ENCODE peak calls at places on chromosomes 3 and 15, in four cellular contexts. A, W, P and D are unnamed samples. For H3K27me3, the result is how much of the 10 kb centered on the place peaks cover.

GRCh38 chr3:39121626-39122025 is 14.1 kb downstream of the TTC21A start:
- DNase-seq in A (peak), W (no peak), P (no peak), D (no peak)

GRCh38 chr3:78919021-78919755 is 848.6 kb downstream of the ROBO1 start:
- DNase-seq in A (no peak), W (no peak), P (no peak), D (no peak)

GRCh38 chr15:74785716-74786032 is 3.8 kb downstream of the CSK start:
- DNase-seq in A (peak), W (no peak), P (no peak), D (no peak)

GRCh38 chr3:151384741-151385174 is at the start of gene P2RY12:
- DNase-seq in A (no peak), W (no peak), P (no peak), D (no peak)

GRCh38 chr3:117355566-117355965 is 646.0 kb downstream of the TUSC7 start:
- DNase-seq in A (no peak), W (no peak), P (peak), D (no peak)

GRCh38 chr3:45110185-45110833 is 35.9 kb downstream of the CDCP1 start:
- DNase-seq in A (peak), W (no peak), P (no peak), D (peak)

GRCh38 chr15:50884583-50884982 is 23.9 kb upstream of the AP4E1 start:
- DNase-seq in A (no peak), W (no peak), P (no peak), D (no peak)

GRCh38 chr3:78907367-78907766 is 860.4 kb downstream of the ROBO1 start:
- DNase-seq in A (no peak), W (no peak), P (no peak), D (no peak)

GRCh38 chr15:68833734-68834334 is 13.1 kb upstream of the ANP32A start:
- DNase-seq in A (no peak), W (no peak), P (no peak), D (no peak)

GRCh38 chr3:113218679-113219040 is 7.3 kb downstream of the BOC start:
- DNase-seq in A (no peak), W (no peak), P (no peak), D (no peak)

GRCh38 chr3:16122155-16122554 is 52.3 kb upstream of the GALNT15 start:
- DNase-seq in A (no peak), W (no peak), P (no peak), D (no peak)

GRCh38 chr15:55802600-55803376 is 59.8 kb upstream of the PRTG start:
- DNase-seq in A (no peak), W (no peak), P (peak), D (no peak)

GRCh38 chr15:57444877-57445513 is 68.7 kb downstream of the CGNL1 start:
- DNase-seq in A (no peak), W (no peak), P (no peak), D (no peak)
- TF ChIP-seq POLR2AphosphoS5 in A (no peak), W (no peak), P (no peak), D (no peak)

DNA sequence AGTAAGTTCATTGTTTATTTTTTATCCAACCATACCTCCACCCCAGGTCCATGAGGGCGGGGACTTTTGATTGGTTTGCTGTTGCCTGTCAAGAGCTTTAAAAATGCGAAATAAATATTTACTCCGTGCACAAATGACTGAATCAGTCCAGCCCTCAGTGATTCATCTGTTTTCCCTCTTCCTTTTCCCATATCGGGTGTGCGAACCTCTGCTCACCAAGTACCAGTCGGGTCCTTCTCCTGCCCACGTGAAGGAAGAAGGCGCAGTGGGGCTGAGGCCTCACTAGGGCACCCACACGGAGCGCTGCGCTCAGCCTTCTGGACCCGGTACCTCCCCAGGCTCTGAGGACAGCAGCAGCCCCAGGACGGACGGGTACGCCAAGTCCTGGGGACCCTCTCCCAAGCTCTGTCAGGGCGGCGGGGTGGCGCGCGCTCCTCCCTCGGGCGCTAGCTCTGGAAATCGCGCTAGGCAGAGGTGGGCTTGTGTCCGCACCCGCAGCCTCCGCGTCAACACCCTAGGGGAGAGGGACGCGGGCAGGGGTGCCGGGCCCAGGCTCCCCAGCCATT is 70.5 kb upstream of the EPHB3 start:
- DNase-seq in A (no peak), W (peak), P (peak), D (no peak)
- H3K27me3 ChIP-seq in A (under half), W (half or more), P (half or more), D (half or more)

DNA sequence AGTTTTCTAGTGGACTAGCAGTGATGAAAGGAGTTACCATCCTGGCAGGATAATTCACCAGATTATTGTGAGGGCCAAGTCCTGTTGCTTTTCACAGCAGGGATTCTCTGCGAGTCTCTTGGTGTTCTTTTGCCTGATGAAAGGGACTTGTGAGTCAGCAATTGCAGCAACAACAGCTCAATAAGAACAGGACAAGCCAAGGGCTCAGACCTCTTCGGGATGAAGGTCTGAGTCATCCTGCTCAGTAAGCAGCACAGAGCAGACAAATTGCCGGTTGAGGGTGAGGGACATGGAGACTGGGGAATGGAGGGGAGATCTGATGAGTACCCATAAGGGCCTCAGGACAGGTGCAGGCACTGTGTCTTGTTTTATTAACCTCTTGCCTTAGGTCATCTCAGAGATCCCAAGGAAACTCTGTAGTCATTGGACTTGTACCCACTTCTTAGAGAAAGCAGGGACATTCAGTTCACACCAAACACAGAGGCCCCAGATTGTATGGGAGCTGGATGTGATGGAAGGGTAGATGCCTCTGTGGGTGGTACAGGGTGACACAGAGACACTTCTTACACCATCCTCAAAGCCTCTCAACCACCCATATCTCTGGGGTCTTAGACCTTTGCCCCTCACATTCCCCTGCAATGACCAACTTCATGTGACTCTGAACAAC is 173.8 kb upstream of the TLE3 start:
- DNase-seq in A (peak), W (no peak), P (no peak), D (peak)
- TF ChIP-seq POLR2AphosphoS5 in A (no peak), W (no peak), P (no peak), D (peak)

GRCh38 chr3:197392961-197393360 is 94.5 kb upstream of the DLG1 start:
- DNase-seq in A (no peak), W (no peak), P (no peak), D (no peak)

GRCh38 chr3:197393711-197394110 is 95.3 kb upstream of the DLG1 start:
- DNase-seq in A (peak), W (no peak), P (no peak), D (no peak)

GRCh38 chr3:197397812-197398211 is 99.4 kb upstream of the DLG1 start:
- DNase-seq in A (no peak), W (no peak), P (no peak), D (no peak)

GRCh38 chr3:197398301-197398878 is 100.0 kb upstream of the DLG1 start:
- DNase-seq in A (no peak), W (no peak), P (no peak), D (no peak)

DNA sequence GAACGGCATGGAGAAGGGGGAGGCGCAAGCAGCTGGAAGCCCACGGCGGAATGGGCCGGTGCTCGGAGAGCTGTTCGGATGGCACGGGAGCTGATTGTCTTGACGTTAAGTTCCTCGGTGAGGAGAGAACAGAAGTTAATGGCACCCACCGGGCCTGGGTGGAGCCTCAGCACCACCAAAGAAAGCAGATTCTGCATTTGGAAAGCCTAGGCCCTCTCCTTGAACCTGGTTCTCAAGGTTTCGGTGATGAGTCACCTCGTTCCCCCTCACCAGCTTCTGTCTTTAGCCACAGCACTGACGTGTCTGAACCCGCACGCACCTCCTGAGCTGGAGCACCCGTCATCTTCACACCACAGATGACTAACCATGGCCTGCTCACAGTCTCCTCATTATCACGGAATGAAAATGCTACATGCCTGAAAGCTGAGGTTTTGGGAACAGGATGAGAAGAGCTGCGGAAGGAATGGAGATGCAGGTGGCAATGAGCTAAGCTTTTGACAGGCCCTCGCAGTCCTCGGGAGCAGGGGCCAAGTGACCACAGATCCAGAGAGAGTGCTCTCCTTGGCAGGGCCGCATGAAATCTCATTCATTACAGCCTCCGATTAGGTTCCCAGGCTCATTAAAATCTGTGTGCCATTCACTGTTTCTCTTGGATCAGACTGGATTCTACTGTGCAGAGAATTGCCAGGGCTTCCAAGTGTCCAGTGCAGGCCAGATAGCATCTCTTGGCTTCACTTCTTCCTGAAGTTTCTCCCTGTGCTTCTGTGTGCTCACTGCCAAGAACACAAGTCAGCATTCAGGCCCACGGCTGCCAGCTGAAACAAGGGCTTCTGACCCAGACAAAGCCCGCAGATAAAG is 96.3 kb upstream of the DLG1 start:
- DNase-seq in A (peak), W (peak), P (no peak), D (no peak)
- H3K27me3 ChIP-seq in A (under half), W (under half), P (under half), D (under half)

DNA sequence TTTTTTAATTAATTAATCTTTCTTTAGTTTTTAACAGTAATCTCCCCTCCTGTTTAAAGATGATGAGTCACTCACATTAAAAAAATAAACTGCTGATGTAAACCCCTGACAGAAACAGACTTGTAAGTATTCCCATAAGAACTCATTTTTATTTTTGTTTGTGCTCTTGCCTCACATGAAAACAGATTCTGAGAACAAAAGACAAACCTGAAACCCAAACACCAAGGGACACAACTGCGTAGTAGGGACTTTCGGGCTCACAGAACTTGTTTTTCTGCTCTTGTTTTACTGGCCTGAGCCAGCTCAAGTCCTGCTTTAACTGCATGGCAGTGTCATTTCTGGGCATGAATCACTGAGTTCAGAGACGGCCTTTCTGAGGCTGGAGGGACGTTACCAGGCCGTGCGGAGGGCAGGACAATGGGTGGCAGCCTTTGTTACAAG is 600.8 kb downstream of the FOXP1 start:
- DNase-seq in A (no peak), W (peak), P (peak), D (no peak)
- TF ChIP-seq POLR2AphosphoS5 in A (no peak), W (peak), P (no peak), D (no peak)

GRCh38 chr15:89385596-89386242 is 51.1 kb upstream of the POLG start:
- DNase-seq in A (peak), W (no peak), P (no peak), D (no peak)
- H3K27me3 ChIP-seq in A (under half), W (half or more), P (half or more), D (under half)

GRCh38 chr15:26891448-26891881 is 24.6 kb downstream of the GABRA5 start:
- DNase-seq in A (no peak), W (peak), P (peak), D (no peak)
- TF ChIP-seq POLR2AphosphoS5 in A (no peak), W (no peak), P (no peak), D (no peak)